ENCODE peak calls at places on chromosomes 5 and 9, in six cellular contexts. N is IMR-90, T is GM12891, W is tibial nerve, F is uterus, R is Peyer's patch. U is an unnamed sample.

GRCh38 chr5:1883120-1883924 is 597 bp upstream of the IRX4 start:
- DNase-seq in N (no peak), T (no peak), W (no peak), F (no peak), R (no peak), U (no peak)

GRCh38 chr5:72063219-72063819 is 44.0 kb upstream of the MAP1B start:
- DNase-seq in N (peak), T (no peak), W (no peak), F (no peak), R (no peak), U (no peak)

GRCh38 chr9:106075991-106076390 is 381.6 kb downstream of the TMEM38B start:
- DNase-seq in N (peak), T (no peak), W (peak), F (no peak), R (no peak), U (no peak)

GRCh38 chr5:168314735-168315411 is 23.4 kb downstream of the WWC1 start:
- DNase-seq in N (peak), T (no peak), W (no peak), F (no peak), R (no peak), U (no peak)

GRCh38 chr5:135238622-135239460 is 160.2 kb downstream of the MACROH2A1 start:
- DNase-seq in N (no peak), T (no peak), W (no peak), F (peak), R (no peak), U (no peak)

GRCh38 chr5:133370904-133371303 is 241.4 kb downstream of the FSTL4 start:
- DNase-seq in N (no peak), T (no peak), W (no peak), F (no peak), R (no peak), U (no peak)

GRCh38 chr5:5270958-5271605 is 131.0 kb downstream of the ADAMTS16 start:
- DNase-seq in N (peak), T (no peak), W (peak), F (peak), R (no peak), U (no peak)

GRCh38 chr9:113350937-113351336 is 1.6 kb downstream of the BSPRY start:
- DNase-seq in N (no peak), T (no peak), W (no peak), F (no peak), R (peak), U (no peak)

GRCh38 chr5:127785098-127785927 is 82.1 kb downstream of the CCDC192 start:
- DNase-seq in N (peak), T (no peak), W (no peak), F (no peak), R (no peak), U (no peak)

GRCh38 chr5:39503148-39503547 is 78.4 kb upstream of the DAB2 start:
- DNase-seq in N (peak), T (no peak), W (peak), F (peak), R (no peak), U (no peak)

GRCh38 chr5:108113950-108114349 is 267.9 kb downstream of the FBXL17 start:
- DNase-seq in N (no peak), T (no peak), W (no peak), F (no peak), R (no peak), U (no peak)

GRCh38 chr9:71681708-71682268 is 86.5 kb downstream of the CEMIP2 start:
- DNase-seq in N (peak), T (no peak), W (no peak), F (no peak), R (no peak), U (no peak)

GRCh38 chr9:129476821-129477611 is 143.9 kb downstream of the C9orf50 start:
- DNase-seq in N (peak), T (no peak), W (no peak), F (no peak), R (no peak), U (no peak)

GRCh38 chr5:120419110-120419509 is 45.0 kb upstream of the PRR16 start:
- DNase-seq in N (no peak), T (no peak), W (no peak), F (no peak), R (no peak), U (no peak)

GRCh38 chr5:132283423-132284043 is 10.7 kb upstream of the SLC22A4 start:
- DNase-seq in N (peak), T (no peak), W (no peak), F (peak), R (no peak), U (no peak)

GRCh38 chr9:73780916-73781315 is 629.3 kb downstream of the ANXA1 start:
- DNase-seq in N (no peak), T (no peak), W (no peak), F (no peak), R (no peak), U (no peak)

GRCh38 chr9:127746959-127747569 is 12.0 kb upstream of the TOR2A start:
- DNase-seq in N (no peak), T (no peak), W (no peak), F (no peak), R (no peak), U (no peak)

GRCh38 chr9:129182122-129182521 is 4.1 kb upstream of the IER5L start:
- DNase-seq in N (no peak), T (no peak), W (no peak), F (no peak), R (no peak), U (no peak)

GRCh38 chr5:14528115-14528514 is 53.5 kb upstream of the OTULINL start:
- DNase-seq in N (no peak), T (no peak), W (no peak), F (no peak), R (no peak), U (no peak)

GRCh38 chr5:115751176-115751575 is 65.3 kb downstream of the CDO1 start:
- DNase-seq in N (no peak), T (no peak), W (no peak), F (no peak), R (no peak), U (no peak)

GRCh38 chr5:160450164-160450932 is 28.7 kb downstream of the PTTG1 start:
- DNase-seq in N (no peak), T (no peak), W (no peak), F (no peak), R (no peak), U (no peak)

GRCh38 chr9:69253057-69253456 is 72.0 kb upstream of the ENTREP1 start:
- DNase-seq in N (peak), T (no peak), W (no peak), F (no peak), R (no peak), U (no peak)

GRCh38 chr9:88799706-88800682 is 191.3 kb upstream of the S1PR3 start:
- DNase-seq in N (no peak), T (no peak), W (no peak), F (no peak), R (no peak), U (no peak)

GRCh38 chr5:151054713-151055112 is 26.1 kb downstream of the TNIP1 start:
- DNase-seq in N (no peak), T (no peak), W (no peak), F (no peak), R (no peak), U (no peak)
- TF ChIP-seq POLR2A in N (no peak), T (no peak), W (no peak), F (no peak), R (peak), U (no peak)

GRCh38 chr5:34494111-34494755 is 161.9 kb upstream of the RAI14 start:
- DNase-seq in N (peak), T (no peak), W (no peak), F (no peak), R (no peak), U (no peak)

GRCh38 chr5:34495178-34495577 is 160.9 kb upstream of the RAI14 start:
- DNase-seq in N (no peak), T (no peak), W (no peak), F (no peak), R (no peak), U (no peak)

GRCh38 chr5:34498582-34498981 is 157.5 kb upstream of the RAI14 start:
- DNase-seq in N (no peak), T (no peak), W (no peak), F (no peak), R (no peak), U (no peak)

GRCh38 chr5:34497031-34497808 is 158.9 kb upstream of the RAI14 start:
- DNase-seq in N (no peak), T (no peak), W (peak), F (peak), R (no peak), U (peak)

DNA sequence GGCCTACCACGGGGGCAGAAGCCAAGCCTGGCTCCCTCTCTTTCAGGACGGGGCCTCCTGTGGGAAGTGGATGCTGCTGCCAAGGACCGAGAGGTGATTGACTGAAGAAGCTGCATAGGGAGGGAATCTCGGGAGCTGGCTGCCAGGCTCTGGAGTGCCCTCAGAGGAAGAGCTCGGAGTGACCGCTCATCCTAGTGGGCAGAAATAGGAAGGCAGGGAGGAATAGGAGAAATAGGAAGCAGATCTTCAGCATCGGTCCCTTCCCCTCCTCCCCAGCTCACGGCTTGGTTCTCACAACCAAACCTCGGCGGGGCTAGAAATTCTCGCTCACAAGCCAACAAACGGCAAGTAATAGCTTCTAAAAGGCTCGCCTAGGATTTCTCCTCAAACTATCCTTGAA is 159.9 kb upstream of the RAI14 start:
- DNase-seq in N (no peak), T (no peak), W (no peak), F (peak), R (no peak), U (no peak)
- TF ChIP-seq POLR2A in N (no peak), T (no peak), W (no peak), F (no peak), R (no peak), U (no peak)

DNA sequence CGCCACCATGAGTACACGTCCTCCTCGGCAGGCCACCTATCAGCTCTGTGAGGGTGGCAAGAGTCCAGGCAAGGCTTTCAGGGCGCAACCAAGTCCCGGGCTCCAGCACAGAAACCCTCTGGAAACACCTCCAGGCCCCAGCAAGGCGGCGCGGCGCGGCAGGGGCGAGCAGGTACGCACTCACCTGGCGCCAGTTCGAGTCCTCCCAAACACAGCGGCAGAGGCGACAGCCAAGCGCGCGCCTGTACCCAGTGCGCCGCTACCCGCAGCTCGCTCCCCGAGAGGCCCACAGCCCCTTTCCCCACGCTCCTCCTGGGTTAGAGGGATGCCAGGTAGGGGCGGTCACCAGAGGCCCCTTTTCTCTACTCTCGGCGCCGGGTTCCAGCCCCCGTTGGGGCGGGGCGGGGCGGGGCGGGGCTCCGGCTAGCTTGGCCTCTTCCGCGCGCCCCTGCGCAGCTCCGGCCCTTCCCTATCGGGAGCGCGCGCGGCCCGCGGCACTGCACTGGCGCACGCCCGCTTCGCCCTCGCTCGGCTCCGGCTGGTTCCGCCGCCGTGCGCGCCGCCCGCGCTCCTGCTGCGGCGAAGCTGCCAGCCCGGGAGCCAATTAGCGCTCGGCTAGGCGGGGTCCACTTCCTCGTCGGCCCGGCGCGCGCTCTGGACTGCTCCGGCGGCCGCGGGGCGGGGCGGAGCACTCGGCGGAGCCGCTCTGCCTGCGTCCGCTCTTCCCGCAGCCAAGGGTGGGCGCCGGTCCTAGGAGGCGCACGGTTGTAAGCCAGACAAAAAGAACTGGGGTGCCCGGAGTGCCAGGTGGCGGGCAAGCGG is at the start of the genes NMRK1 and OSTF1:
- DNase-seq in N (peak), T (peak), W (peak), F (peak), R (peak), U (peak)
- TF ChIP-seq POLR2A in N (peak), T (peak), W (peak), F (peak), R (peak), U (peak)

GRCh38 chr9:104927912-104928740 is at the start of gene ABCA1:
- DNase-seq in N (peak), T (peak), W (peak), F (peak), R (peak), U (peak)

GRCh38 chr9:104931256-104931655 is 3.3 kb upstream of the ABCA1 start:
- DNase-seq in N (peak), T (no peak), W (no peak), F (no peak), R (no peak), U (no peak)

GRCh38 chr9:104923740-104924139 is 4.2 kb downstream of the ABCA1 start:
- DNase-seq in N (no peak), T (no peak), W (no peak), F (no peak), R (peak), U (no peak)

GRCh38 chr9:104923289-104923688 is 4.7 kb downstream of the ABCA1 start:
- DNase-seq in N (peak), T (no peak), W (no peak), F (no peak), R (no peak), U (no peak)

DNA sequence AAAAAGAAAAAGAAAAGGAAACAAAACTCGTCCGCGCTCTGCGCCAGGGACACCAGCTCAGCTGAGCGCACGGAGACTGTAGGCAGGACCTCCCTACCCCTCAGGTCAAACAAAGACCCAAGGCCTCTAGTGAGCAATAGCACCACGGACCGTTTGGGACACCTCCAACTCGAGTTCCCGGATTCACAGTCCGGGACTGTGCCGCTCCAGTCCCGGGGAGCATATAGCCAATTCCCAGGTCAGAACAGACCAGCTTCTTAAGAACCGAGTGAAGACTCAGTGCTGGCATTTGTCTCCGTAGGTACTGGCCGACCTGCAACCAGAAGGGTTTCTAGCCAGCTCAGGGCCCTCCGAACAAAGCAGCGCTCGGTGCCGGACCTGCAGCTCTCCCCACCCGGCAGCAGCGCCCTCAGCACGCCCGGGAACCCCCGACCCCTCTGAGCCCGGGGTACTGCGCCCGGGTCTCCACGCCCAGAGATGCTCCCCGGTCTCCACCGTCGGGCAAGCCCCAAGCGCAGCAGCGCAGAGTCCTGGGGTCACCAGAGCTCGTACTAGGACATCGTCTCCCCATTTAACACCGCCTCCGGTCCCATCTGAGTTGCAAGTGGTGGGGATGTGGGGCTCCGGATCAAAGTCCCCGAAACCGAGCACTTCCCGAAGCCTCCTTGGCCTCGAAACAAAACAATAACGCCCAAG is 591 bp downstream of the ABCA1 start:
- DNase-seq in N (peak), T (peak), W (no peak), F (peak), R (peak), U (peak)
- TF ChIP-seq POLR2A in N (no peak), T (no peak), W (no peak), F (no peak), R (no peak), U (no peak)

DNA sequence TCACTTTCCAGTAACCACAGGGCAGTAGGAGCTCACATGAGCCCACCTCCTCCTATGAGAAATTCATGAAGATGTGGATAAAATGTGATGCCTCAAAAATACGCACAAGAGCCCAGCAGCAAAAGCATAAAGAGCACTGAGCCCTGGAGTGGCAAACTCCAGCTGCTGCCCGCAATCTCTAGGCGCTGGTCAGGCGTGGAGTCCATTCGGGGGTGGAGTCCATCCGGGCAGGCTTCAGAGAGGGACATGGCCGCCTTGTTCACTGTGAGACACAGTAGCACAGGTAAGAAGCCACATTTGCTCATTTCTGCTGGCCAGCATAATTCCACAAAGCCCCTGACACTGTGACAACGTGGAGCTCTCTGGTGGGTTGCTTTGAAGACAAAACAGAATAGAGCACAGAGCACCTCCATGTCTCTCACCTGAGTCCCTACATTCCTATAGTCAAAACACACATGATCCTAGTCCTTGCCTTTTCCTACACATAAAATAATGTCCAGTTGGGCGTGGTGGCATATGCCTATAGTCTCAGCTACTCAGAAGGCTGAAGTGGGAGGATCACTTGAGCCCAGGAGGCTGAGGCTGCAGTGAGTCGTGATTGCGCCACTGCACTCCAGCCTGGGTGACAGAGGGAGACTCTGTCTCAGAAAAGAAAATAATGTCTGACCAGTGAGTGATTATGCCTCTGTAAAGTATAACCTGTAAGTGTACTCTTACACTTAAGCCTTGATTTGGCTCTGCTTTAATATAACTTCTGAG is 365.2 kb downstream of the GADD45G start:
- DNase-seq in N (no peak), T (no peak), W (no peak), F (no peak), R (no peak), U (no peak)
- TF ChIP-seq POLR2A in N (no peak), T (no peak), W (no peak), F (no peak), R (no peak), U (no peak)

DNA sequence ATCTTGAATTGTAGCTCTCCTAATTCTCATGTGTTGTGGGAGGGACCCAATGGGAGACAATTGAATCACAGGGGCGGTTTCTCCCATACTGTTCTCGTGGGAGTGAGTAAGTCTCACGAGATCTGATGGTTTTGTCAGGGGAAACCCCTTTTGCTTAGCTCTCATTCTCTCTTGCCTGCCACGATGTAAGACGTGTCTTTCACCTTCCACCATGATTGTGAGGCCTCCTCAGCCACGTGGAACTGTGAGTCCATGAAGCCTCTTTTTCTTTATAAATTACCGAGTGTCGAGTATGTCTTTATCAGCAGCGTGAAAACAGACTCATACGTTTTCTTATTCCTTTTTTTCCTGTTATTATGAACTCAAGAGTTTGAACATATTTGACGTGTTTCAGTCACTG is 39.1 kb downstream of the RETREG1 start:
- DNase-seq in N (no peak), T (no peak), W (no peak), F (no peak), R (no peak), U (no peak)
- TF ChIP-seq POLR2A in N (no peak), T (no peak), W (no peak), F (no peak), R (no peak), U (no peak)

GRCh38 chr5:68077349-68077894 is 138.1 kb upstream of the PIK3R1 start:
- DNase-seq in N (no peak), T (no peak), W (no peak), F (no peak), R (no peak), U (no peak)
- TF ChIP-seq POLR2A in N (no peak), T (no peak), W (no peak), F (no peak), R (no peak), U (no peak)

GRCh38 chr5:126449751-126450271 is 26.6 kb downstream of the GRAMD2B start:
- DNase-seq in N (peak), T (no peak), W (no peak), F (no peak), R (peak), U (no peak)
- TF ChIP-seq POLR2A in N (peak), T (peak), W (no peak), F (peak), R (peak), U (no peak)

GRCh38 chr9:34638138-34638445 is 505 bp upstream of the SIGMAR1 start:
- DNase-seq in N (no peak), T (no peak), W (no peak), F (no peak), R (no peak), U (no peak)
- TF ChIP-seq POLR2A in N (no peak), T (no peak), W (no peak), F (no peak), R (no peak), U (no peak)

DNA sequence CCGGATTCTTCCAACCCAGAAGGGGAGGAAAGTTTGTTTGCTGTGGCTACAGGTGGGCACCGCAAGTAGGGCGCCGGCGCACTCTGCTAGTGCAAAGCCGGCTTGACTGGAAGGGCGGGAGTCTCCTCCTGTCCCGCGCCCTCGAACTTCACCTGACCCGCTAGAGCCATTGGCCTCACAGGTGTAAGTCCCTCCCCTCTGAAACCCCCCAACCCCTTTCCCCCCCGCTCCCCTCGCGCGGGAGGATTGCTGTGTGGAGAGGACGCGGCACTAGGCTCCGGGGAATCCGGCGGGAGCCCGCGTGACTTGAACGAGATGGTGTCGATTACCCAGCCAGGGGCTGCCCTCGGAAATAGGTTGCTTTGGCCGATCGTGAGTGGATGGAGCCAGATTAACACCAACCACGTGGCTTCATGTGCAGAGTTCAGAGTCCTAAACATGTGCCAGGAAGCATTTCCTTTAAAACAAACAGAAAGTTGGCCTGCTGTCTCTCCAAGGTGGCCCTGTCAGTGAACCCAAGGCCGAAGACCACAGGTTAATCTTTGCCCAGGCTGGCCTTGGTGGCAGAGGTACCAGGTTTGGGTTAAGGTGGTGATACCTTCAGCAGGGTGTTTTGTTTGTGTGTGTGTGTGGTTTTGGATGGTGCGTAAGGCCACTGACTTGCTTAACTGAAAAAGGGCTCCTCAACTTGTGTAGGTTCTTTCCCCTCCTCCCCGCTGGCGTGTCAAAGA is 1.0 kb downstream of the IQGAP2 start:
- DNase-seq in N (no peak), T (peak), W (peak), F (peak), R (peak), U (peak)
- TF ChIP-seq POLR2A in N (no peak), T (no peak), W (no peak), F (no peak), R (peak), U (no peak)

U was measured in lower leg skin.